ENCODE peak calls at places on chromosome 15, in four cellular contexts. R is ascending aorta, V is IMR-90, B is HCT116. J is an unnamed sample.

GRCh38 chr15:98035577-98036010 is 75.1 kb downstream of the ARRDC4 start:
- DNase-seq in R (no peak), V (no peak), B (no peak), J (no peak)

GRCh38 chr15:63296195-63296594 is 18.8 kb downstream of the APH1B start:
- DNase-seq in R (no peak), V (no peak), B (no peak), J (no peak)

GRCh38 chr15:82081904-82082810 is 36.3 kb upstream of the MEX3B start:
- DNase-seq in R (no peak), V (peak), B (no peak), J (peak)

GRCh38 chr15:66981746-66982145 is 83.7 kb upstream of the SMAD3 start:
- DNase-seq in R (no peak), V (no peak), B (no peak), J (no peak)

GRCh38 chr15:93331545-93332117 is 242.6 kb upstream of the RGMA start:
- DNase-seq in R (no peak), V (no peak), B (no peak), J (no peak)

GRCh38 chr15:98057453-98057852 is 97.0 kb downstream of the ARRDC4 start:
- DNase-seq in R (no peak), V (no peak), B (no peak), J (no peak)

GRCh38 chr15:62889734-62890505 is 152.6 kb upstream of the TPM1 start:
- DNase-seq in R (no peak), V (peak), B (no peak), J (peak)

GRCh38 chr15:40092416-40093223 is 16.1 kb downstream of the BMF start:
- DNase-seq in R (no peak), V (peak), B (no peak), J (peak)

GRCh38 chr15:100211855-100212850 is 129.6 kb downstream of the ADAMTS17 start:
- DNase-seq in R (no peak), V (no peak), B (no peak), J (peak)

GRCh38 chr15:43127752-43128151 is 5.6 kb upstream of the TMEM62 start:
- DNase-seq in R (no peak), V (no peak), B (no peak), J (no peak)

GRCh38 chr15:83697716-83698115 is 43.8 kb downstream of the ADAMTSL3 start:
- DNase-seq in R (no peak), V (no peak), B (no peak), J (no peak)

GRCh38 chr15:40361640-40362039 is 3.6 kb downstream of the DISP2 start:
- DNase-seq in R (no peak), V (no peak), B (no peak), J (no peak)

GRCh38 chr15:38540516-38540915 is 24.1 kb downstream of the RASGRP1 start:
- DNase-seq in R (no peak), V (no peak), B (no peak), J (no peak)

GRCh38 chr15:68609618-68610017 is 30.8 kb downstream of the CORO2B start:
- DNase-seq in R (peak), V (no peak), B (no peak), J (peak)

GRCh38 chr15:93089855-93090305 is 869 bp upstream of the RGMA start:
- DNase-seq in R (no peak), V (no peak), B (no peak), J (no peak)

GRCh38 chr15:75171408-75171807 is 30.3 kb upstream of the C15orf39 start:
- DNase-seq in R (no peak), V (peak), B (no peak), J (peak)

GRCh38 chr15:79430901-79431635 is 1.1 kb upstream of the MINAR1 start:
- DNase-seq in R (no peak), V (no peak), B (no peak), J (peak)

GRCh38 chr15:27816790-27817189 is 282.3 kb downstream of the OCA2 start:
- DNase-seq in R (no peak), V (no peak), B (no peak), J (no peak)

GRCh38 chr15:26667222-26667988 is 105.5 kb downstream of the GABRB3 start:
- DNase-seq in R (no peak), V (no peak), B (no peak), J (no peak)

GRCh38 chr15:36808401-36809160 is 229.2 kb downstream of the CDIN1 start:
- DNase-seq in R (no peak), V (peak), B (no peak), J (no peak)

GRCh38 chr15:80823995-80824394 is 44.8 kb downstream of the CEMIP start:
- DNase-seq in R (no peak), V (no peak), B (no peak), J (no peak)

GRCh38 chr15:66498501-66499386 is 1.2 kb upstream of the SNAPC5 start:
- DNase-seq in R (no peak), V (peak), B (no peak), J (peak)

GRCh38 chr15:55965091-55965490 is 28.3 kb downstream of the NEDD4 start:
- DNase-seq in R (no peak), V (no peak), B (no peak), J (no peak)

GRCh38 chr15:31476411-31476810 is 149.8 kb downstream of the KLF13 start:
- DNase-seq in R (no peak), V (no peak), B (no peak), J (no peak)

GRCh38 chr15:29853211-29853987 is 31.1 kb upstream of the TJP1 start:
- DNase-seq in R (no peak), V (no peak), B (no peak), J (peak)

GRCh38 chr15:75651810-75652543 is 4.3 kb downstream of the SNX33 start:
- DNase-seq in R (no peak), V (no peak), B (no peak), J (no peak)

GRCh38 chr15:58469432-58470353 is 37.9 kb downstream of the LIPC start:
- DNase-seq in R (no peak), V (peak), B (peak), J (peak)

GRCh38 chr15:78938608-78939488 is 6.0 kb downstream of the CTSH start:
- DNase-seq in R (no peak), V (no peak), B (no peak), J (no peak)

GRCh38 chr15:65980824-65981456 is 111.6 kb downstream of the RAB11A start:
- DNase-seq in R (no peak), V (peak), B (peak), J (peak)

GRCh38 chr15:47466357-47466756 is 250.9 kb upstream of the SEMA6D start:
- DNase-seq in R (no peak), V (peak), B (no peak), J (peak)

GRCh38 chr15:68419301-68420175 is 12.4 kb downstream of the ITGA11 start:
- DNase-seq in R (no peak), V (no peak), B (no peak), J (no peak)

GRCh38 chr15:99980791-99981190 is 247.6 kb upstream of the LYSMD4 start:
- DNase-seq in R (no peak), V (no peak), B (no peak), J (no peak)

GRCh38 chr15:100571592-100572167 is 30.3 kb downstream of the LINS1 start:
- DNase-seq in R (no peak), V (no peak), B (no peak), J (no peak)

GRCh38 chr15:98888839-98889479 is 118.6 kb downstream of the PGPEP1L start:
- DNase-seq in R (no peak), V (peak), B (no peak), J (peak)

DNA sequence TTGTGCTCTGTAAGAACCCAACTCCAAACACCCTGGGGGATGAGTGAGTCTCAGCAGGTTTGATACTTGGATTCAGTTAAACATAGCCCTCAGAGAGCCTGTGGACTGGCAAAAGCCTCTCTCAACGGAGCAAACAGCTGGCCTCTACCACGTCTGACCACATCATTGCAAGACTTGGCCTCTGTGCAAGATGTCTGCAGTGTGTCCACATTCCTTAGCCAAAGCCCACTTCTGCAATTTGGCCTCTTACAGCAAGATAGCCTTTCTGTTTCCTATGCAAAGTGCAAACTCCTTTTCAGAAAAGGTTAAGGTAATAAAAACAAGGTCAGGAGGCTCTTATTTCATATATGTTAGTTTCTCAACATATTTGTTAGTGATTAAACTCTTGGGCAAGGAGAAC is 27.9 kb downstream of the FBN1 start:
- DNase-seq in R (no peak), V (peak), B (no peak), J (peak)
- H3K4me3 ChIP-seq in R (no peak), V (no peak), B (no peak), J (no peak)

GRCh38 chr15:101642361-101642760 is 9.8 kb downstream of the TM2D3 start:
- DNase-seq in R (no peak), V (no peak), B (no peak), J (peak)
- TF ChIP-seq CTCF in R (no peak), V (no peak), B (no peak), J (no peak)

DNA sequence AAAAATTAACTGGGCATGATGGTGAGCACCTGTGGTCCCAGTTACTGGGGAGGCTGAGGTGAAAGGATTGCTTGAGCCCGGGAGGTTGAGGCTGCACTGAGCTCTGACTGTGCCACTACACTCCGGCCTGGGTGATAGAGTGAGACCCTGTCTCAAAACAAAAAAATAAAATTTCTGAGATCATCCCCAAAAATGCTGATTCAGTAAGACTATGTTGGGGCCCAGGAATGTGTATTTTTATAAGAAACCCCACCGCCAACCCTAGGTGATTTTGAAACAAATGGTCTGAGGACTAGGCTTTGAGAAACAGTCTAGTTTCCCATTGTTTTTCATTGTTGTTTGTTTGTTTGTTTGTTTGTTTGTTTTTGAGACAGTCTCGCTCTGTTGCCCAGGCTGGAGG is 4.1 kb downstream of the SLC27A2 start:
- DNase-seq in R (no peak), V (no peak), B (no peak), J (no peak)
- H3K4me3 ChIP-seq in R (no peak), V (no peak), B (no peak), J (no peak)

DNA sequence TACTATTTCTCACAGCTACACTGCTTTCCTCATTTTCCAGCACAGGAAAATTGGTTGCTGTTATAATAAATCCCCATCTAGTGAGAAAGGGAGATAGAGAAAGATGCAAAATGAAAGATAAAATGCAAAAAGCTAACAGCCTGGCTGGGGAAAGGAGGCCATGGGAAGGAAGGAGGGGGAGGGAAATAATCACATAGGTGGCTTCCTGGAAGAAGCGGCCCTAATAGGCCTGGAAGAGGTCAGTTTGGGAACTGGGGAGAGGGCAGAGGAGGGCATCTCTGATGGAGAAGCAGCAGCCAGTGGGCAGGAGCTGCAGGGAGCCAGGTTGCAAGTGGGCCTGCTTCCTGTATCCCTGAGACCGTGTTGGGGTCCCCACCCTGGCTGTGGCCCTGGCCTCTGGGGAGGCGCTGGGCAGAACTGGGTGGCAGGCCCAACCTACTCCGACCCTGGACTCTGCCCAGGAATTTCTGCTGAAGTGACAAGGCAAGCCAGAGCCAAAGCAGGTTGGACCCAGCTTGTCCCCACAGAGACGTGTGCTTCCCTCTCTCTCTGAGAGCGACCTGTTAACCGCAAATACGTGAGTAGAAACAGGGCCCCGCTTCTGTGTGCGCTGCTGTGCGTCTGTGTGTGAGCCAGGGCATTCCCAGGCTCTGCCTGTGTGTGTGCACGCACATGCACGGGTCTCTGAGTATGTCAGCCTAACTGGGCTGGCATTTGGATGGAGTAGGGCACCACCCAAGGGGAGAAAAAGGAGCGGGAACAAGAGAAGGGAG is 1.9 kb downstream of the SLC28A1 start:
- DNase-seq in R (no peak), V (no peak), B (no peak), J (no peak)
- TF ChIP-seq CTCF in R (no peak), V (no peak), B (no peak), J (no peak)

DNA sequence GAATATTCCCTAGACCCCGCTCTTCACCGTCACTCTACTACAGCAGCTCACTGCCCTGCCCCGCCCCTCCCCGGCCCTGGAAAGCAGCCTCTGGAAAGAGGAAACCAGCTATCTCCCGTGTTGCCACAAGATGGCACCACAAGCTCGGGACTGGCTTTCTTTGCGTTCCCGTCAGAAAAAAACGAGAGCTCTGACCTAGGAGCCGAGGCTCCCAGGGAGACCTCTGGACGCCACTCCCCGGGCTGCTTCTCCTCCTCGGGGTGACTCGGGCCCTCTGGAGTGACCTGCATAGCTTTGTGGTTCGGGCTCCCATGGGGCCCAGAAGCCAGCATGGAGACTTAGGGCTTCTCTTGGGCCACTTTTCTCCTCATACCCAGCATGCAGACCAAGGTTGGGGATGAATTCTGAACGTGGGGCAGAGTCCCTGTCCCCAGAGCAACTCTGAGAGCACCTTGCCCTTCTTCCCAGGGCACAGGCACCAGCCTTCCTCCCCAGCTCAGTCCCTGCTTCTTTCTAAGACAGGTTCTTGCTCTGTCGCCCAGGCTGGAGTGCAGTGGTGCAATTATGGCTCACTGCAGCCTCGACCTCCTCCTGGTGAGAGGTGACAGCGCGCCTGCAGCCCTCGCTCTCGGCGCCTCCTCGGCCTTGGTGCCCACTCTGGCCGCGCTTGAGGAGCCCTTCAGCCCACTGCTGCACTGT is 19.0 kb downstream of the STOML1 start:
- DNase-seq in R (peak), V (peak), B (no peak), J (peak)
- H3K4me3 ChIP-seq in R (peak), V (no peak), B (peak), J (peak)

DNA sequence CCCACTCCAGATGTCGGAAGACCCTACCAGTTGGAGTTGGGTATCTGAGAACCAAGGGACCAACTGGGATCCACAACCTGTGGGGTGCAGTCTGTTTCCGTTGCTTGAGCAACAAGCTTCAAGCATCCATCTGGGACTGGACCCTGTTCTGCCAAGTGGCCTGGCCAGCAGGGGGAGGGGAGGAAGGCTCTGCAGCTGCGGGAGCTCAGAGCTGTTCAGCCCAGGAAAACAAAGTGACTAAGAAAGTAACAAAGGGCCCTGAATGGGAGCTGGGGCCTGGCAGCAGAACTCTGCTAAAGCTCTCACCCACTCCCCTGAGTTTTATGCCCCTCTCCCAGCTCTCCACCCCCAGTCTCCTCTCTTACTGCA is 2.7 kb downstream of the TYRO3 start:
- DNase-seq in R (no peak), V (peak), B (no peak), J (peak)
- TF ChIP-seq CTCF in R (peak), V (peak), B (no peak), J (peak)

GRCh38 chr15:57236561-57237281 is 139.6 kb upstream of the CGNL1 start:
- DNase-seq in R (no peak), V (no peak), B (no peak), J (no peak)
- H3K4me3 ChIP-seq in R (no peak), V (no peak), B (no peak), J (no peak)

GRCh38 chr15:70427120-70427519 is 329.4 kb upstream of the TLE3 start:
- DNase-seq in R (no peak), V (no peak), B (no peak), J (peak)
- TF ChIP-seq CTCF in R (no peak), V (no peak), B (no peak), J (no peak)

GRCh38 chr15:95019907-95020306 is 788.5 kb downstream of the MCTP2 start:
- DNase-seq in R (no peak), V (no peak), B (no peak), J (no peak)
- H3K4me3 ChIP-seq in R (no peak), V (no peak), B (no peak), J (no peak)

J was measured in fibroblast of villous mesenchyme.